ENCODE peak calls at places on chromosomes 7 and 10, in ten cellular contexts. F is amniotic stem cell; S is neural crest cell; K is right cardiac atrium; Z is stimulated activated CD4-positive, alpha-beta T cell treated with anti-CD3 and anti-CD28 coated beads, TNF-alpha, amount 100 ng/mL, for 48 hours; R is upper lobe of right lung; B is T follicular helper cell; D is iris pigment epithelial cell; J is kidney; O is nephron progenitor cell. Y is an unnamed sample.
A peak's percentile ranks its signal among the peaks of the same experiment; 100 is the strongest.

GRCh38 chr10:14468726-14469125 is 138.0 kb upstream of the FRMD4A start:
- DNase-seq in B (no peak), J (no peak), K (no peak), Z (no peak), F (no peak), O (no peak), D (no peak), R (no peak), S (no peak), Y (no peak)

GRCh38 chr7:2212906-2213305 is 19.8 kb downstream of the MAD1L1 start:
- DNase-seq in S (no peak), K (no peak), F (no peak), B (no peak), R (peak; percentile 42), D (no peak), Z (no peak), J (peak; percentile 43), O (no peak), Y (no peak)

GRCh38 chr7:40058636-40059035 is 75.8 kb downstream of the MPLKIP start:
- DNase-seq in J (no peak), O (no peak), R (no peak), K (no peak), D (peak; percentile 18), S (no peak), B (no peak), F (no peak), Z (no peak), Y (no peak)

GRCh38 chr7:33805630-33806233 is 99.6 kb upstream of the BMPER start:
- DNase-seq in F (peak; percentile 8), D (peak; percentile 52), O (no peak), K (peak; percentile 36), R (no peak), S (no peak), Z (no peak), B (no peak), J (no peak), Y (no peak)

GRCh38 chr10:86755740-86756510 is 494 bp upstream of the BMPR1A start:
- DNase-seq in D (peak; percentile 88), O (peak; percentile 72), F (peak; percentile 81), Z (peak; percentile 69), K (peak; percentile 85), J (peak; percentile 96), R (peak; percentile 89), B (peak; percentile 81), S (peak; percentile 52), Y (peak; percentile 88)

GRCh38 chr10:113228570-113228969 is 278.5 kb downstream of the TCF7L2 start:
- DNase-seq in O (no peak), Z (no peak), D (peak; percentile 83), F (peak; percentile 46), J (no peak), R (no peak), S (no peak), B (no peak), K (no peak), Y (no peak)

GRCh38 chr7:148982596-148983219 is 45.6 kb downstream of the PDIA4 start:
- DNase-seq in R (no peak), O (peak; percentile 34), F (peak; percentile 9), B (no peak), J (peak; percentile 44), S (no peak), Z (no peak), K (no peak), D (peak; percentile 58), Y (no peak)

GRCh38 chr7:28544453-28545142 is 132.3 kb downstream of the CREB5 start:
- DNase-seq in S (no peak), F (no peak), Z (no peak), R (no peak), J (no peak), K (no peak), B (no peak), D (no peak), O (no peak), Y (no peak)

GRCh38 chr10:54259104-54259503 is 541.9 kb downstream of the PCDH15 start:
- DNase-seq in S (no peak), D (no peak), F (no peak), B (no peak), J (no peak), Z (no peak), R (no peak), K (no peak), O (no peak), Y (no peak)

GRCh38 chr7:139118234-139118802 is 8.8 kb upstream of the ZC3HAV1 start:
- DNase-seq in J (no peak), D (peak; percentile 75), Z (no peak), K (no peak), S (no peak), F (no peak), O (no peak), R (no peak), B (no peak), Y (no peak)

GRCh38 chr7:93476491-93477344 is 97.8 kb downstream of the CALCR start:
- DNase-seq in R (no peak), K (no peak), B (no peak), D (no peak), J (no peak), Z (no peak), F (no peak), S (no peak), O (no peak), Y (no peak)

GRCh38 chr7:141071855-141072547 is 1.9 kb upstream of the TMEM178B start:
- DNase-seq in R (no peak), J (no peak), K (no peak), B (no peak), Z (no peak), F (no peak), S (peak; percentile 8), D (no peak), O (no peak), Y (no peak)

GRCh38 chr10:126705131-126705530 is 34.6 kb upstream of the C10orf90 start:
- DNase-seq in S (no peak), K (no peak), D (no peak), O (no peak), Z (no peak), B (no peak), R (no peak), J (no peak), F (no peak), Y (no peak)

GRCh38 chr10:4837551-4837950 is 11.5 kb downstream of the AKR1E2 start:
- DNase-seq in R (no peak), O (no peak), S (no peak), K (no peak), Z (no peak), B (no peak), D (no peak), J (no peak), F (no peak), Y (no peak)

GRCh38 chr7:77685219-77685618 is 11.0 kb upstream of the RSBN1L start:
- DNase-seq in K (no peak), D (peak; percentile 43), R (no peak), J (no peak), O (no peak), S (no peak), F (no peak), Z (no peak), B (no peak), Y (no peak)

GRCh38 chr10:132502544-132503300 is 34.9 kb upstream of the INPP5A start:
- DNase-seq in D (no peak), O (no peak), Z (no peak), J (peak; percentile 51), R (peak; percentile 34), S (no peak), B (no peak), K (no peak), F (no peak), Y (no peak)

GRCh38 chr7:18754766-18755165 is 259.2 kb downstream of the HDAC9 start:
- DNase-seq in R (no peak), J (no peak), D (peak; percentile 55), B (no peak), F (no peak), S (no peak), Z (no peak), O (no peak), K (no peak), Y (no peak)

GRCh38 chr7:81002471-81002870 is 83.6 kb upstream of the SEMA3C start:
- DNase-seq in F (no peak), K (no peak), S (no peak), B (no peak), D (no peak), R (no peak), Z (no peak), J (no peak), O (no peak), Y (no peak)

GRCh38 chr10:56090914-56091540 is 270.0 kb downstream of the ZWINT start:
- DNase-seq in B (no peak), Z (no peak), O (no peak), F (no peak), J (no peak), S (no peak), D (no peak), R (no peak), K (no peak), Y (no peak)

GRCh38 chr7:13198741-13199140 is 511.3 kb downstream of the ARL4A start:
- DNase-seq in R (no peak), O (no peak), D (peak; percentile 16), B (no peak), S (no peak), Z (no peak), F (no peak), K (no peak), J (no peak), Y (no peak)

GRCh38 chr10:25530306-25530705 is 355.5 kb downstream of the GPR158 start:
- DNase-seq in S (no peak), R (no peak), D (no peak), K (no peak), F (no peak), J (no peak), O (no peak), Z (no peak), B (no peak), Y (no peak)

GRCh38 chr7:41629711-41630111 is 73.2 kb downstream of the INHBA start:
- DNase-seq in D (peak; percentile 6), B (no peak), R (no peak), S (no peak), F (no peak), Z (no peak), O (no peak), J (no peak), K (no peak), Y (no peak)

GRCh38 chr10:82628373-82628772 is 753.4 kb downstream of the NRG3 start:
- DNase-seq in O (no peak), S (no peak), K (no peak), D (no peak), Z (no peak), J (no peak), F (no peak), R (no peak), B (no peak), Y (no peak)

GRCh38 chr7:33986456-33986855 is 81.1 kb downstream of the BMPER start:
- DNase-seq in F (no peak), O (no peak), B (no peak), S (no peak), J (no peak), D (peak; percentile 38), R (no peak), Z (no peak), K (no peak), Y (no peak)

GRCh38 chr10:31669367-31669766 is 259.3 kb downstream of the ARHGAP12 start:
- DNase-seq in O (no peak), K (no peak), R (no peak), Z (no peak), B (no peak), S (no peak), D (no peak), J (no peak), F (no peak), Y (no peak)

GRCh38 chr10:73060738-73061635 is 35.7 kb downstream of the P4HA1 start:
- DNase-seq in J (no peak), Z (no peak), R (no peak), F (no peak), K (no peak), S (no peak), O (no peak), B (no peak), D (peak; percentile 46), Y (no peak)

GRCh38 chr7:51300762-51301674 is 15.6 kb downstream of the COBL start:
- DNase-seq in S (no peak), K (no peak), B (no peak), O (no peak), J (peak; percentile 46), R (no peak), F (no peak), D (no peak), Z (no peak), Y (no peak)

GRCh38 chr7:44378744-44379143 is 53.4 kb upstream of the CAMK2B start:
- DNase-seq in O (no peak), Z (no peak), D (peak; percentile 96), F (peak; percentile 10), K (no peak), S (no peak), R (no peak), B (no peak), J (peak; percentile 14), Y (no peak)